ENCODE peak calls at places on chromosomes 6 and 20, in seven cellular contexts. L is HepG2, E is stomach, K is transverse colon, V is prostate gland, O is endothelial cell of umbilical vein, T is suprapubic skin. S is an unnamed sample. For H3K4me1, the result is how much of the 10 kb centered on the place peaks cover.

GRCh38 chr6:137919512-137919823 is 52.4 kb downstream of the TNFAIP3 start:
- DNase-seq in L (no peak), E (no peak), K (no peak), V (no peak), O (no peak), T (no peak), S (no peak)

GRCh38 chr6:52326540-52327364 is 35.2 kb upstream of the PAQR8 start:
- DNase-seq in L (no peak), E (no peak), K (no peak), V (no peak), O (no peak), T (no peak), S (no peak)

GRCh38 chr20:58893355-58894151 is 41.0 kb downstream of the GNAS start:
- DNase-seq in L (no peak), E (no peak), K (no peak), V (no peak), O (no peak), T (no peak), S (no peak)

GRCh38 chr6:169277619-169278018 is 24.0 kb upstream of the THBS2 start:
- DNase-seq in L (no peak), E (no peak), K (no peak), V (no peak), O (no peak), T (no peak), S (no peak)

GRCh38 chr6:98769546-98769945 is 64.8 kb upstream of the POU3F2 start:
- DNase-seq in L (peak), E (no peak), K (no peak), V (no peak), O (no peak), T (no peak), S (no peak)

GRCh38 chr6:22467645-22468044 is 101.7 kb upstream of the HDGFL1 start:
- DNase-seq in L (no peak), E (peak), K (no peak), V (no peak), O (no peak), T (no peak), S (no peak)

GRCh38 chr20:4401601-4402000 is 320.1 kb upstream of the PRND start:
- DNase-seq in L (no peak), E (no peak), K (no peak), V (no peak), O (peak), T (no peak), S (no peak)

GRCh38 chr20:40073535-40074111 is 615.4 kb downstream of the MAFB start:
- DNase-seq in L (no peak), E (no peak), K (no peak), V (no peak), O (no peak), T (no peak), S (no peak)

GRCh38 chr20:49979030-49979832 is 3.5 kb upstream of the SNAI1 start:
- DNase-seq in L (peak), E (peak), K (peak), V (no peak), O (peak), T (peak), S (no peak)

GRCh38 chr6:38270367-38270766 is 369.4 kb downstream of the BTBD9 start:
- DNase-seq in L (no peak), E (no peak), K (no peak), V (no peak), O (no peak), T (no peak), S (no peak)
- H3K27ac ChIP-seq in L (no peak), E (no peak), K (no peak), V (no peak), O (no peak), T (no peak), S (no peak)

GRCh38 chr6:79808846-79809245 is 138.5 kb downstream of the ELOVL4 start:
- DNase-seq in L (no peak), E (no peak), K (no peak), V (no peak), O (no peak), T (no peak), S (no peak)
- TF ChIP-seq POLR2AphosphoS5 in L (no peak), E (no peak), K (no peak), V (no peak), O (no peak), T (no peak), S (no peak)

DNA sequence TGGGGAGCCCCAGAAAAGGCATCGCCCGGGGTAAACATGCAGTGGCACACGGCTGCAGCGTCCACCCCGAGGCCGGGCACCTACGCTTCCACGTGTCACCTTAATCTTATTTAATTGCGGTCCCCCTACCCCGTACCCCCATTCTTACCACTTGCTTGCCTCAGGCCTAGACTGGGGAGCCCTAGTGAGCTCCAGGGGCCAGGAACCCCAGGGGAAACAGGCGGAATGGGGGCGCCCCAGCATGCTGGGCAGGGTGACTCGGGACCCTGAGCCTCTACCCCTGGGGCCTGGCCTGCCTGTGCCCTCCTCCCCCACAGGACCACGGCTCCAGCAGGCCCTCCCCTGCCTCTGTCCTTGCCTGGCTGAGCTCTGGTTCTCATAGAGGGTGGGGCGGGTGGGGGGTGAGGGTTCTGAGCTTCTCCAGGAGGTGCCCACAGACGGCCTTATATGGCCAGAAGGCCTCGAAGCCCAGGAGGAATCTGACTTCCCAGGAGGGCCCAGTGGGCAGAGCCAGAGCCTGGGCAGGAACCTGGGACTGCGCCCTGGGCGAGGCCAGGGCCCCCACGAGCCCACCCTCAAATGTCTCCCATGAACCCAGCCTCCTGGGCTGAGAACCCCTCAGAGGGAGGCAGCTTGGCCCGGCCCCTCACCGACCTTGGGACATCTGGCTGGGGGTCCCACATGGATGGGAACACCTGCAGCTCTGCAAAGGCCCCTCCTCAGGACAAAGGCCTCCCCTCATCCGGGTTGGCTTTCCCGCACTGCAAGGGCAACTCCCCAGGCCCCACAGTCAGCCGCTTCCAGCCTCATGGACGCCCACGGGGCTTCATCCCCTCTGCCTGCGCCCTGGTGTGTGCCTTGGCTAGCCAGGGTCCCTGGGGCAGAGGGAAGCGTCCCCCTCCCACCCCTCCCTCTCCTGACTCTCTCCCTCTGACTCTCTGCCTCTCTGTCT is 5.2 kb upstream of the LAMA5 start:
- DNase-seq in L (no peak), E (no peak), K (no peak), V (no peak), O (no peak), T (no peak), S (no peak)
- H3K4me1 ChIP-seq in L (half or more), E (half or more), K (half or more), V (under half), O (under half), T (half or more), S (under half)

GRCh38 chr6:149586149-149586548 is 20.0 kb downstream of the GINM1 start:
- DNase-seq in L (no peak), E (no peak), K (no peak), V (no peak), O (no peak), T (no peak), S (no peak)

GRCh38 chr6:149580880-149581279 is 14.7 kb downstream of the GINM1 start:
- DNase-seq in L (no peak), E (no peak), K (no peak), V (no peak), O (no peak), T (no peak), S (no peak)

DNA sequence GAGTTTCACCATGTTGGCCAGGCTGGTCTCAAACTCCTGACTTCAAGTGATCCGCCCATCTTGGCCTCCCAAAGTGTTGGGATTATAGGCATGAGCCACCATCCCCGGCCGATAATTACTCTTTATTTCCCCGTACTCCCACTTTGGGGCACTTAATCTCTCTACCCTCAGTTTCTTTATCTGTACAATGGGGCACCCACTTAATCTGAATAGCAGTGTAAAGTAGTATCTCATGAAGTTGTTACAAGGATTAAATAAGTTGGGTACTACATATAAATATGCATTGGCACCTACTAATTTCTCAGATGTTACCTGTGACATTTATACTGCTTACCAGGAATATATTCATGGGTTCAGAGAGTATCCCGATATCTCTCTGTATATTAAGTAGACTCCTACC is 15.2 kb downstream of the GINM1 start:
- DNase-seq in L (no peak), E (no peak), K (no peak), V (no peak), O (no peak), T (no peak), S (no peak)
- H3K27ac ChIP-seq in L (no peak), E (no peak), K (no peak), V (no peak), O (no peak), T (no peak), S (no peak)

GRCh38 chr6:134539865-134540323 is 222.0 kb upstream of the SGK1 start:
- DNase-seq in L (no peak), E (no peak), K (no peak), V (peak), O (no peak), T (no peak), S (no peak)
- TF ChIP-seq POLR2AphosphoS5 in L (no peak), E (peak), K (no peak), V (peak), O (no peak), T (no peak), S (peak)